ENCODE peak calls at places on chromosomes 2 and 18, in six cellular contexts. H is HFF-Myc, P is adrenal gland, R is fibroblast of pulmonary artery, N is GM23338, W is kidney epithelial cell. C is an unnamed sample.

GRCh38 chr2:15756882-15757819 is 165.5 kb downstream of the DDX1 start:
- DNase-seq in H (no peak), P (no peak), R (no peak), N (no peak), W (no peak), C (no peak)

GRCh38 chr18:9647496-9648323 is 33.4 kb upstream of the PPP4R1 start:
- DNase-seq in H (no peak), P (no peak), R (peak), N (no peak), W (no peak), C (no peak)

GRCh38 chr2:71688530-71688929 is 235.2 kb downstream of the DYSF start:
- DNase-seq in H (no peak), P (no peak), R (no peak), N (no peak), W (no peak), C (no peak)

GRCh38 chr2:223841436-223842180 is 4.2 kb upstream of the AP1S3 start:
- DNase-seq in H (no peak), P (no peak), R (no peak), N (no peak), W (no peak), C (no peak)

GRCh38 chr18:24659837-24660720 is 199.6 kb downstream of the HRH4 start:
- DNase-seq in H (no peak), P (no peak), R (peak), N (no peak), W (no peak), C (peak)

GRCh38 chr2:43222472-43223146 is 3.8 kb downstream of the ZFP36L2 start:
- DNase-seq in H (no peak), P (no peak), R (peak), N (no peak), W (no peak), C (peak)

GRCh38 chr18:8996771-8997432 is 105.6 kb upstream of the NDUFV2 start:
- DNase-seq in H (no peak), P (no peak), R (peak), N (no peak), W (no peak), C (peak)

GRCh38 chr18:22703883-22704626 is 229.1 kb upstream of the RBBP8 start:
- DNase-seq in H (peak), P (no peak), R (peak), N (peak), W (no peak), C (peak)

GRCh38 chr2:152762202-152762601 is 43.8 kb downstream of the ARL6IP6 start:
- DNase-seq in H (no peak), P (no peak), R (peak), N (no peak), W (no peak), C (peak)

GRCh38 chr2:201949036-201950012 is 84.3 kb upstream of the FZD7 start:
- DNase-seq in H (no peak), P (no peak), R (no peak), N (peak), W (no peak), C (peak)

GRCh38 chr2:155810411-155810810 is 522.1 kb downstream of the NR4A2 start:
- DNase-seq in H (no peak), P (no peak), R (no peak), N (no peak), W (no peak), C (no peak)

GRCh38 chr2:46002507-46002883 is 294.7 kb upstream of the EPAS1 start:
- DNase-seq in H (no peak), P (no peak), R (peak), N (no peak), W (no peak), C (peak)

GRCh38 chr2:65402780-65403528 is 29.4 kb downstream of the SPRED2 start:
- DNase-seq in H (no peak), P (no peak), R (peak), N (no peak), W (no peak), C (peak)

GRCh38 chr2:131413148-131413747 is 49.3 kb upstream of the RAB6D start:
- DNase-seq in H (peak), P (peak), R (peak), N (peak), W (no peak), C (peak)

GRCh38 chr2:216984937-216985336 is 125.1 kb upstream of the TNP1 start:
- DNase-seq in H (no peak), P (peak), R (no peak), N (no peak), W (no peak), C (no peak)

GRCh38 chr2:72833084-72833714 is 7.4 kb upstream of the EXOC6B start:
- DNase-seq in H (no peak), P (no peak), R (peak), N (peak), W (no peak), C (no peak)

GRCh38 chr18:59270689-59271257 is 2.5 kb downstream of the RAX start:
- DNase-seq in H (no peak), P (no peak), R (no peak), N (peak), W (no peak), C (no peak)

GRCh38 chr2:228658998-228659397 is 477.5 kb upstream of the SPHKAP start:
- DNase-seq in H (peak), P (peak), R (peak), N (no peak), W (no peak), C (peak)

GRCh38 chr2:159065313-159065712 is 96.9 kb downstream of the TANC1 start:
- DNase-seq in H (no peak), P (no peak), R (no peak), N (no peak), W (no peak), C (peak)

GRCh38 chr2:189799531-189799930 is 15.3 kb downstream of the PMS1 start:
- DNase-seq in H (no peak), P (peak), R (peak), N (no peak), W (no peak), C (peak)

GRCh38 chr2:175304541-175304940 is 123.0 kb upstream of the ATP5MC3 start:
- DNase-seq in H (no peak), P (no peak), R (no peak), N (no peak), W (no peak), C (no peak)

GRCh38 chr2:219010162-219010756 is 17.0 kb upstream of the CRYBA2 start:
- DNase-seq in H (no peak), P (no peak), R (peak), N (peak), W (no peak), C (no peak)

GRCh38 chr2:19538411-19538963 is 180.1 kb upstream of the OSR1 start:
- DNase-seq in H (peak), P (peak), R (peak), N (no peak), W (peak), C (peak)

GRCh38 chr2:237721828-237722227 is 76.8 kb upstream of the RBM44 start:
- DNase-seq in H (no peak), P (no peak), R (no peak), N (no peak), W (no peak), C (no peak)

GRCh38 chr18:44637210-44638051 is 43.3 kb upstream of the SETBP1 start:
- DNase-seq in H (no peak), P (no peak), R (peak), N (no peak), W (peak), C (peak)

GRCh38 chr2:75609937-75610508 is 36.6 kb upstream of the MRPL19 start:
- DNase-seq in H (no peak), P (no peak), R (no peak), N (no peak), W (no peak), C (peak)

GRCh38 chr2:233053928-233054774 is 6.0 kb upstream of the INPP5D start:
- DNase-seq in H (no peak), P (peak), R (peak), N (peak), W (no peak), C (peak)

GRCh38 chr2:109683452-109683851 is 69.3 kb downstream of the SOWAHC start:
- DNase-seq in H (no peak), P (no peak), R (no peak), N (no peak), W (no peak), C (no peak)

GRCh38 chr2:73292316-73292905 is 937 bp downstream of the EGR4 start:
- DNase-seq in H (no peak), P (no peak), R (no peak), N (peak), W (no peak), C (no peak)

GRCh38 chr18:6281874-6282273 is 132.8 kb downstream of the L3MBTL4 start:
- DNase-seq in H (no peak), P (no peak), R (no peak), N (no peak), W (no peak), C (no peak)

GRCh38 chr2:128354161-128354560 is 35.5 kb upstream of the HS6ST1 start:
- DNase-seq in H (no peak), P (no peak), R (no peak), N (no peak), W (no peak), C (no peak)

GRCh38 chr2:29212009-29212408 is 96.8 kb downstream of the CLIP4 start:
- DNase-seq in H (peak), P (no peak), R (no peak), N (no peak), W (no peak), C (peak)

GRCh38 chr18:9364242-9364641 is 29.7 kb downstream of the TWSG1 start:
- DNase-seq in H (no peak), P (no peak), R (no peak), N (peak), W (no peak), C (no peak)

GRCh38 chr2:27953077-27953476 is 62.5 kb downstream of the BABAM2 start:
- DNase-seq in H (no peak), P (no peak), R (no peak), N (no peak), W (no peak), C (no peak)
- TF ChIP-seq CTCF in H (no peak), P (no peak), R (no peak), N (no peak), W (no peak), C (no peak)

DNA sequence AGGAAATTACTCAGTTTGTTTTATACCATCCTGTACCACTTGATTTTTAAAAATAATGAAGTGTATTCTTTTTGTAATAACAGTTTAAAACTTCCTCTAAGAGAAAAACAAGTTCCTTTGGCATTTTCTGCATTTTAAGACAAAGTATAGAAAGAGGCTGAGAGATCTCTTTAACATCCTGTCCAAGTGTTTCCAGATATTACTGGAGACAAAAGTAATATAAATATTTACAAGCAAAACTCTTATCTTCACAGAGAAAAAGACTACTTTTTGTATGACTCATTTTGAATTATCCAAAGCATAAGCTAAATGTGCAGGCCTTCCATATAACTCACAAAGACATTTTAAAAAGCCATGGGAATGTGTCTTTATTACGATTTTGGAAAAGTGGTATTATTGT is 221.1 kb downstream of the RDH14 start:
- DNase-seq in H (no peak), P (no peak), R (peak), N (no peak), W (no peak), C (no peak)
- TF ChIP-seq CTCF in H (no peak), P (no peak), R (no peak), N (no peak), W (no peak), C (no peak)

GRCh38 chr18:7600528-7601248 is 33.6 kb downstream of the PTPRM start:
- DNase-seq in H (no peak), P (no peak), R (no peak), N (no peak), W (no peak), C (no peak)

GRCh38 chr18:7601936-7602335 is 34.8 kb downstream of the PTPRM start:
- DNase-seq in H (no peak), P (no peak), R (no peak), N (no peak), W (no peak), C (no peak)

GRCh38 chr18:7603259-7604000 is 36.3 kb downstream of the PTPRM start:
- DNase-seq in H (no peak), P (no peak), R (no peak), N (peak), W (no peak), C (no peak)

GRCh38 chr18:7600036-7600435 is 32.9 kb downstream of the PTPRM start:
- DNase-seq in H (no peak), P (no peak), R (no peak), N (no peak), W (no peak), C (no peak)

GRCh38 chr18:7601249-7601620 is 34.1 kb downstream of the PTPRM start:
- DNase-seq in H (peak), P (no peak), R (peak), N (peak), W (peak), C (peak)
- TF ChIP-seq CTCF in H (peak), P (no peak), R (peak), N (no peak), W (peak), C (peak)

GRCh38 chr2:17470855-17471641 is 47.2 kb downstream of the RAD51AP2 start:
- DNase-seq in H (no peak), P (no peak), R (peak), N (peak), W (no peak), C (peak)
- TF ChIP-seq CTCF in H (peak), P (peak), R (peak), N (peak), W (peak), C (peak)

GRCh38 chr18:42072407-42072806 is 117.4 kb downstream of the PIK3C3 start:
- DNase-seq in H (no peak), P (no peak), R (peak), N (peak), W (no peak), C (no peak)
- TF ChIP-seq CTCF in H (peak), P (no peak), R (peak), N (peak), W (no peak), C (peak)

GRCh38 chr18:76805221-76805620 is 17.1 kb upstream of the ZNF236 start:
- DNase-seq in H (no peak), P (no peak), R (peak), N (no peak), W (no peak), C (peak)
- TF ChIP-seq CTCF in H (no peak), P (no peak), R (peak), N (peak), W (no peak), C (peak)

DNA sequence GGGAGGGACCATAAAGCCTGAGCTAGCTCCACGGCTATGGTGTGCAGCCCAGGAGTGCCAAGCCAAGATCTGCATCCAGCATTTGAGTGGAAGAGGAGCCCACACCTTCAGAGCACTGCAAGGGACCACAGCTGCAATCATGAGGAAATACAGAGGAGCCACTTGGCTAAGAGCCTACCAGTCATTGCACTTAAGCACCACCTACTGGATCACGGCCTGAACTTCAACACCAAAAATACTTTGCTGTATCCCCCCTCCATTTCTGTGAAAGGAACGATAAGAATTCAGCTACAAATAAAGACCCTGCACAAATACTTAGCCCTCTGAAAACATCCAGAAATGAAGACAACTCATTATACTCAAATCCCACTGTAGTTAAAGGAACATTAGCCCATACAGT is 545.3 kb downstream of the TSN start:
- DNase-seq in H (no peak), P (no peak), R (no peak), N (peak), W (no peak), C (no peak)
- TF ChIP-seq CTCF in H (no peak), P (no peak), R (no peak), N (peak), W (no peak), C (no peak)